ENCODE peak calls at places on chromosomes 6 and 20, in five cellular contexts. H is HCT116, M is SK-N-SH, S is HepG2, Y is K562. O is an unnamed sample. For H3K9me3, the result is how much of the 10 kb centered on the place peaks cover.

GRCh38 chr20:49594929-49595311 is 27.0 kb upstream of the PTGIS start:
- DNase-seq in Y (no peak), H (no peak), M (no peak), S (no peak), O (no peak)

GRCh38 chr6:32607263-32607987 is 17.8 kb upstream of the HLA-DRB1 start:
- DNase-seq in H (no peak), S (no peak), M (no peak), Y (no peak), O (no peak)

GRCh38 chr6:130143709-130144108 is 79.0 kb downstream of the SAMD3 start:
- DNase-seq in M (no peak), Y (no peak), S (no peak), H (no peak), O (no peak)

GRCh38 chr6:43917878-43918382 is 147.9 kb downstream of the VEGFA start:
- DNase-seq in Y (peak), S (no peak), M (no peak), H (no peak), O (no peak)

GRCh38 chr6:154371337-154371736 is 14.7 kb upstream of the IPCEF1 start:
- DNase-seq in S (no peak), Y (no peak), M (no peak), H (no peak), O (no peak)

GRCh38 chr6:31403283-31403989 is at the start of gene MICA:
- DNase-seq in M (peak), S (peak), H (peak), Y (peak), O (no peak)

GRCh38 chr20:35796556-35796955 is 24.7 kb downstream of the PHF20 start:
- DNase-seq in M (no peak), H (no peak), Y (peak), S (no peak), O (no peak)

GRCh38 chr6:33840064-33840926 is 36.5 kb upstream of the MLN start:
- DNase-seq in S (peak), Y (peak), M (no peak), H (peak), O (peak)

GRCh38 chr6:81049425-81050042 is 702.9 kb downstream of the TENT5A start:
- DNase-seq in S (no peak), H (no peak), Y (no peak), M (no peak), O (no peak)

GRCh38 chr6:170500955-170501590 is 52.0 kb downstream of the PSMB1 start:
- DNase-seq in Y (no peak), H (no peak), S (no peak), M (no peak), O (no peak)

GRCh38 chr6:112153926-112154621 is 66.7 kb downstream of the FAM229B start:
- DNase-seq in S (no peak), M (peak), H (no peak), Y (no peak), O (no peak)

GRCh38 chr6:154766993-154767392 is 33.8 kb downstream of the SCAF8 start:
- DNase-seq in S (no peak), M (no peak), H (no peak), Y (no peak), O (no peak)

GRCh38 chr20:41577129-41578009 is 40.8 kb downstream of the CHD6 start:
- DNase-seq in Y (no peak), H (no peak), M (no peak), S (peak), O (no peak)

GRCh38 chr6:34528996-34529664 is 27.0 kb downstream of the SPDEF start:
- DNase-seq in H (no peak), S (no peak), Y (no peak), M (no peak), O (no peak)

GRCh38 chr6:113980937-113981554 is 10.1 kb upstream of the HDAC2 start:
- DNase-seq in M (peak), S (peak), Y (peak), H (no peak), O (no peak)

GRCh38 chr20:45872626-45873025 is 8.4 kb upstream of the ZSWIM1 start:
- DNase-seq in M (no peak), S (peak), H (no peak), Y (no peak), O (no peak)

GRCh38 chr6:116595247-116595646 is 21.0 kb upstream of the RSPH4A start:
- DNase-seq in M (no peak), H (no peak), Y (no peak), S (no peak), O (no peak)

GRCh38 chr6:157274471-157275226 is 48.7 kb downstream of the TMEM242 start:
- DNase-seq in S (peak), Y (peak), H (peak), M (peak), O (peak)

GRCh38 chr20:24825591-24825990 is 123.5 kb upstream of the CST7 start:
- DNase-seq in Y (no peak), M (no peak), S (no peak), H (no peak), O (no peak)

GRCh38 chr20:13492001-13492480 is 146.7 kb downstream of the TASP1 start:
- DNase-seq in Y (no peak), M (no peak), S (no peak), H (no peak), O (no peak)

GRCh38 chr6:95249176-95249575 is 328.2 kb upstream of the MANEA start:
- DNase-seq in H (no peak), M (no peak), Y (no peak), S (no peak), O (no peak)

GRCh38 chr20:60037120-60037499 is 78.9 kb downstream of the CDH26 start:
- DNase-seq in S (no peak), H (no peak), Y (no peak), M (no peak), O (no peak)

DNA sequence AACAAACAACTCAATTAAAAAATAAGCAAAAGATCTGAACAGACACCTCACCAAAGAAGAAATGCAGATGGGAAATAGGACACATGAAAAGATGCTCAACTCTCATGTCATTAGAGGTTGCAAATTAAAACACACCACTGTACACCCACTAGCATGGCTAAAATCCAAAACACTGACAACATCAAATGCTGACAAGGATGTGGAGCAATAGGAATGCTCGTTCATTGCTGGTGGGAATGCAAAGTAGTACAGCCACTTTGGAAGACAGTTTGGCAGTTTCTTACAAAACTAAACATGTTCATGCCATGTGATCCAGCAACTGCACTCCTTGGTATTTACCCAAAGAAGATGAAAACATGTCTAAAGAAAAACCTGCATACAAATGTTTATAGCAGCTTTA is 47.2 kb downstream of the CDK19 start:
- DNase-seq in Y (no peak), M (no peak), S (no peak), H (no peak), O (no peak)
- H3K9me3 ChIP-seq in Y (under half), M (under half), S (under half), H (under half), O (under half)

DNA sequence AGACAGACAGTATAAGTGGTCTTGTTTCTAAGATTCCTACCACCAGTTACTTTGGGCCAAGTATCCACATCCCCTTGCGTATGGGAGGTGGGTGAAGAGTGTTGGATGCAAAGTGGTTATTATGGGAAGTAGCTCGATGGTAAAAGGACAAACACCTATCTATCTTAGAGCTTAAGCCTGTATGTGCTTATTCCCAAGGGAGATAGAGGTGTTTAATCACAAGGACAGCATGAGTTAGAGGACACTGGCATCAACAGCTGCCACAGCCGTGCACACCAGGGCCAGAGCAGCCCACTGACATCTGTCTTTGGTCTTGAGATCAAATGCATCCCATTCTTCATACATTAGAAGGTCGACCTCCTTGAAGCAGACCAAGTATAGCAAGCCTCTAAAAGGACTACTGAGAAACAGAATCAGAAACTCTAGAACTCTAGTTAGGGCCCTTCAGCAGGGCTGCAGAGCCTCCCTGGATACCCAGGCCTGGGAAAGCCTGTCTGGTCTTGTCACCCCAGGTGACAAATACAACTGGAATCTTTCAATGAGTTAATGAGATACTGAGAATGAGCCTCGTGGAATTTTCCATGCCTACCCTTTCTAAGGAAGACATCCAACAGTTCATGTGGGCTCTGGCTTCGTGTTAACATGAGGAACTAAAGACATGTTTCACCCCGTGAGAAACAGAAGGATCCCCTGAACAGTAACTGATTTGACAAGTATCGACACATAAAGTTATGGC is 28.7 kb downstream of the TXNDC5 start:
- DNase-seq in S (no peak), H (no peak), Y (no peak), M (no peak), O (no peak)
- TF ChIP-seq ZBTB33 in S (no peak), H (no peak), Y (no peak), M (no peak), O (no peak)

GRCh38 chr6:67814262-67814661 is 820.8 kb upstream of the ADGRB3 start:
- DNase-seq in S (no peak), M (no peak), H (no peak), Y (no peak), O (no peak)
- H3K9me3 ChIP-seq in S (under half), M (under half), H (under half), Y (under half), O (under half)

GRCh38 chr6:148596886-148597455 is 149.9 kb upstream of the UST start:
- DNase-seq in H (no peak), S (no peak), Y (no peak), M (no peak), O (no peak)

GRCh38 chr6:148595550-148595949 is 151.3 kb upstream of the UST start:
- DNase-seq in M (no peak), S (no peak), H (no peak), Y (no peak), O (no peak)

GRCh38 chr6:148602136-148602535 is 144.7 kb upstream of the UST start:
- DNase-seq in Y (no peak), H (no peak), M (no peak), S (no peak), O (no peak)

GRCh38 chr6:148599967-148600426 is 146.8 kb upstream of the UST start:
- DNase-seq in M (no peak), H (no peak), S (peak), Y (no peak), O (no peak)

DNA sequence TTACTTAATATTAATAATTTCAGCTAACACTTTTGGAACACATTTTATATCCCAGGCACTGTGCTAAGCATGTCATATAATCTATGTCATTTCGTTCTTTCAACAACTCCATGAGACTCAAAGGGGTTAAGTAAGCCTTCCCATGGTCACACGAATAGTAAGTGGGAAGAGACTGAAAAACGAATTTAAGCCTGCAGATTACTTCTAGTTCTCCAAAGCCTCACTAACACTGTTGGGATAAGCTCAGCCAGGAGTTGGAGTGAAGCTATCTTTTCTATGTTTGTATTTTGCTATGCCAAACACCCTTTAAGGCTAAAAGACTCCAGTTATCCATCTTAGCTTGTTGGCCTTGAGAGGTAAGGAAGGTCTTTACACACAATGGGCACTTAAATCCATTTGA is 148.1 kb upstream of the UST start:
- DNase-seq in H (no peak), Y (no peak), M (no peak), S (no peak), O (no peak)
- TF ChIP-seq ZBTB33 in H (no peak), Y (no peak), M (no peak), S (no peak), O (no peak)

GRCh38 chr20:29472606-29473005 is 1784.9 kb upstream of the DEFB115 start:
- DNase-seq in M (no peak), Y (no peak), S (no peak), H (no peak), O (peak)
- H3K9me3 ChIP-seq in M (under half), Y (under half), S (under half), H (under half), O (under half)

GRCh38 chr20:4563534-4563933 is 158.2 kb upstream of the PRND start:
- DNase-seq in Y (peak), H (no peak), M (no peak), S (peak), O (no peak)
- TF ChIP-seq ZBTB33 in Y (no peak), H (no peak), M (no peak), S (no peak), O (no peak)

O was measured in GM12878.